ENCODE peak calls at places on chromosomes 7 and 10, in six cellular contexts. P is A549, I is HepG2, N is K562, V is tibial nerve, S is esophagus muscularis mucosa. W is an unnamed sample.

GRCh38 chr10:61779950-61780659 is 117.4 kb downstream of the CABCOCO1 start:
- DNase-seq in V (no peak), S (no peak), I (no peak), P (peak; percentile 49), N (peak; percentile 79), W (peak; percentile 83)

GRCh38 chr10:50461834-50462233 is 161.9 kb downstream of the SGMS1 start:
- DNase-seq in V (no peak), P (no peak), I (no peak), S (no peak), N (no peak), W (no peak)

GRCh38 chr10:15118615-15119014 is 21.5 kb downstream of the RPP38 start:
- DNase-seq in N (no peak), V (no peak), P (no peak), I (no peak), S (no peak), W (no peak)

GRCh38 chr10:126583507-126584200 is 86.8 kb downstream of the C10orf90 start:
- DNase-seq in I (no peak), V (no peak), S (peak; percentile 88), N (no peak), P (no peak), W (no peak)

GRCh38 chr10:21858455-21858854 is 145.1 kb downstream of the DNAJC1 start:
- DNase-seq in P (no peak), N (no peak), I (no peak), S (no peak), V (no peak), W (no peak)

GRCh38 chr10:101560293-101561067 is 27.6 kb downstream of the POLL start:
- DNase-seq in I (no peak), S (no peak), N (no peak), P (no peak), V (no peak), W (peak; percentile 59)

GRCh38 chr7:7265057-7265456 is 82.7 kb downstream of the C1GALT1 start:
- DNase-seq in S (peak; percentile 47), I (no peak), V (no peak), P (no peak), N (no peak), W (no peak)

GRCh38 chr10:74988055-74988773 is 123.2 kb upstream of the SAMD8 start:
- DNase-seq in P (no peak), N (no peak), I (no peak), V (no peak), S (no peak), W (no peak)

GRCh38 chr10:102235598-102235920 is 5.8 kb downstream of the PITX3 start:
- DNase-seq in S (no peak), V (no peak), I (no peak), P (peak; percentile 50), N (no peak), W (no peak)

GRCh38 chr10:130717088-130717487 is 580.9 kb downstream of the GLRX3 start:
- DNase-seq in I (no peak), P (no peak), V (no peak), S (no peak), N (no peak), W (no peak)

GRCh38 chr10:79007843-79008319 is 60.9 kb upstream of the ZMIZ1 start:
- DNase-seq in I (no peak), N (no peak), S (no peak), V (no peak), P (no peak), W (no peak)

GRCh38 chr7:34066968-34067367 is 161.6 kb downstream of the BMPER start:
- DNase-seq in N (no peak), I (no peak), P (no peak), V (no peak), S (no peak), W (no peak)

GRCh38 chr7:75892634-75893272 is 13.9 kb downstream of the RHBDD2 start:
- DNase-seq in I (no peak), N (peak; percentile 42), V (peak; percentile 52), S (no peak), P (no peak), W (peak; percentile 86)

GRCh38 chr7:99997545-99998137 is 17.8 kb upstream of the ZKSCAN1 start:
- DNase-seq in V (no peak), I (peak; percentile 87), P (no peak), N (no peak), S (no peak), W (peak; percentile 78)

GRCh38 chr10:43037942-43038782 is 38.7 kb upstream of the RET start:
- DNase-seq in S (peak; percentile 68), P (no peak), N (no peak), I (no peak), V (no peak), W (peak; percentile 42)

GRCh38 chr7:144785491-144785890 is 50.4 kb downstream of the TPK1 start:
- DNase-seq in P (no peak), S (no peak), I (no peak), N (no peak), V (no peak), W (no peak)

GRCh38 chr7:157096286-157097055 is 42.3 kb upstream of the UBE3C start:
- DNase-seq in V (no peak), I (no peak), P (no peak), S (no peak), N (no peak), W (peak; percentile 41)

GRCh38 chr10:119199231-119199992 is 8.0 kb upstream of the GRK5 start:
- DNase-seq in N (peak; percentile 56), I (peak; percentile 88), S (no peak), V (no peak), P (peak; percentile 87), W (peak; percentile 88)

DNA sequence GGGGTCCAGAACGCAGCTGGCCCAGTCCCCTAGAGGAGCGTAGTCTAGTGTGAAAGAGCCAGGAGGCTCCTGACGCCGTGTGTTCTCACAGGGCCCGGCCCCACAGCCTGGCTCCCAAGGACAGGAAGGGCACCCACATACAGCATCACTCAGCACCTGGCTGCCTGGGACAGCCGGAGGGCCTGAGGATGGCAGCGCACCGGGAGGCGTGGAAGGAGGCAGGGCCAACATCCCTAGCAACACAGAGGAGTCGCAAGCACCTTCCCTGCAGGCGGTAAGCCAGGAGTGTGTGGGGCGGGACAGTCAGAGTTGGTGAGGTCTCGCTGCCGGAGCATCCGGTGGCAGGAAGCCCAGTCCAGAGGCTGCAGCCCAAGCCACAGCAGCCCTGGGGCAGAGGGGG is 125.8 kb downstream of the MAD1L1 start:
- DNase-seq in N (no peak), S (no peak), V (no peak), I (no peak), P (no peak), W (no peak)
- TF ChIP-seq POLR2A in N (no peak), S (no peak), V (no peak), I (no peak), P (no peak), W (no peak)

GRCh38 chr10:16987976-16988610 is 141.5 kb downstream of the CUBN start:
- DNase-seq in V (no peak), P (no peak), N (no peak), I (peak; percentile 12), S (no peak), W (no peak)

GRCh38 chr10:16986082-16986405 is 143.6 kb downstream of the CUBN start:
- DNase-seq in S (no peak), V (no peak), I (no peak), N (no peak), P (no peak), W (no peak)

GRCh38 chr10:16988900-16989299 is 140.7 kb downstream of the CUBN start:
- DNase-seq in N (no peak), S (no peak), P (no peak), I (no peak), V (no peak), W (no peak)

GRCh38 chr10:16986406-16987128 is 143.0 kb downstream of the CUBN start:
- DNase-seq in N (no peak), I (peak; percentile 16), V (no peak), P (no peak), S (no peak), W (no peak)

DNA sequence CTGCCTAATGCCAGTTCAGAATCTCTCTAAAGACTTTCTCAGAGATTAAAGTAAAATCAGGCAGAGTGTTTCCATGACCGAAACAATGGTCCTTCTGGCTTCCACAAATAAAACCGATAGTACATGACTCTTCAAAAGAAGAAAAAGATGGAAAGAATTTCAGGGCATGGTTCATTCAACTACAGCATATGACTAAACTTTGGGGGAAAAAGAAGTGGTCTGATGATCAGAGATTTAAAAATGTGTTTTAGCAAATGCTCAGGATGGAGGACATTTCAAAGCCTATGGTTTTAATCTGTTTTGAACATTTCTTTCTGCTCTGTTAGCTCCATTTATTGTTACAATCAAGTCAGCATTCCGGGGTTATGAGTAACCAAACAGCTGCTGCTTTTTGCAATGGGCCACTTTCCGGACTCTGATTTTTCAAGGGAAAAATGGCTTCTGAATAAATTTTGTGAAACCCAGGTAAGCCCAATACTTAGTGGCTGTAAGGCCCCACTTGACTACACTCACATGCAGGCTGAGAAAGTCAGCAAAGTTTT is 142.4 kb downstream of the CUBN start:
- DNase-seq in P (no peak), V (no peak), I (no peak), S (no peak), N (no peak), W (no peak)
- TF ChIP-seq EP300 in P (no peak), V (no peak), I (no peak), S (no peak), N (no peak), W (no peak)

DNA sequence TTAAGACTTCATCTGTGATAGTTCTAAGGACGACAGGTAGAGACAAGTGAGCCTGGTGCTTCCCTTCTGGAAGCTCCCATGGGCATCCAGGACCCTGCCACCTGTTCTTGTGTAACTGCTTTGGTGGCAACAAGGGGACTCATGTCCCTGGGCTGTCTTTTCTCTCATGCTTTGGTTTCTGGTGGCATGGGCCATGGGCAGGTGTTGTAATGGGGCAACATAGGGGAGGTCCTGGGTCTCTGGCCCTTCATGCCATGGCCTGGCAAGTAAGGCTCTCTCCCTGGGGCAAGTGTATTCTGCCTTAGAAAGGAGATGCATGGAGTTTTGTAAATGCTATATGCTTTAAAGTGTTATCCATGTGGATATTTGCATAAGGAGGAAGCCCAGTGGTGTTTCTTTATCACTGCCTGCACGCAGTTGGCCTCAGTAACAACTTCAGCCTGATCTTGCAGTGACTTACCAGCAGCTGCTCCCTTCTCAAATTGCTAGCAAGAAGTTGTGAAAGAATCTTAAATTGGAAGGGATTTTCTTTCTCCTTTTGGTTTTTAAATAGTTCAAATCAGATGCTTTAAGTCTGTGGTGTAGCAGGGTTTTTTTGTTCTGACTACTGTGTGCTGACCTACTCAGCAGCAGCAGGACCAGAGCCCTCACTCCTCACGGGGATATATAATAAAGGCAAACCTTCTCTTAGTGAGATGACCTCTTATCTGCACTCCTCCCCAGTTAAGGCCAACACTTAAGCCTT is 39.9 kb downstream of the OGDH start:
- DNase-seq in P (no peak), N (no peak), S (no peak), I (no peak), V (no peak), W (no peak)
- TF ChIP-seq POLR2A in P (no peak), N (no peak), S (no peak), I (no peak), V (no peak), W (no peak)

GRCh38 chr10:123250640-123251039 is 96.4 kb downstream of the BUB3 start:
- DNase-seq in V (no peak), I (no peak), N (no peak), S (no peak), P (no peak), W (no peak)
- TF ChIP-seq EP300 in V (no peak), I (no peak), N (no peak), S (no peak), P (no peak), W (no peak)

W was measured in sigmoid colon.